ENCODE peak calls at places on chromosomes 7 and 10, in six cellular contexts. L is HT-29; F is SK-MEL-5; P is activated CD4-positive, alpha-beta memory T cell treated with anti-CD3 and anti-CD28 coated beads, Interleukin-2, amount 10 ng/mL, durations not matched to agents 7 days and 5 days; H is T-helper 17 cell; R is NCI-H1092. A is an unnamed sample.

GRCh38 chr7:18685961-18686360 is 190.4 kb downstream of the HDAC9 start:
- DNase-seq in L (no peak), F (no peak), P (no peak), H (no peak), R (no peak), A (no peak)

GRCh38 chr10:30967654-30968421 is 63.8 kb downstream of the ZNF438 start:
- DNase-seq in L (no peak), F (peak), P (no peak), H (no peak), R (no peak), A (no peak)

GRCh38 chr10:53836638-53837037 is 964.4 kb downstream of the PCDH15 start:
- DNase-seq in L (no peak), F (no peak), P (no peak), H (no peak), R (no peak), A (no peak)

GRCh38 chr7:47796347-47796746 is 151.9 kb downstream of the PKD1L1 start:
- DNase-seq in L (no peak), F (no peak), P (no peak), H (no peak), R (no peak), A (no peak)

GRCh38 chr10:70715853-70716795 is 43.8 kb downstream of the ADAMTS14 start:
- DNase-seq in L (peak), F (no peak), P (peak), H (no peak), R (peak), A (no peak)

GRCh38 chr7:1312098-1313070 is 79.7 kb downstream of the UNCX start:
- DNase-seq in L (no peak), F (no peak), P (no peak), H (no peak), R (no peak), A (no peak)

GRCh38 chr7:44087914-44088838 is 5.8 kb upstream of the POLM start:
- DNase-seq in L (no peak), F (peak), P (no peak), H (no peak), R (no peak), A (no peak)

GRCh38 chr7:116211006-116211912 is 920 bp downstream of the TES start:
- DNase-seq in L (peak), F (peak), P (peak), H (peak), R (peak), A (peak)

GRCh38 chr7:101666751-101667150 is 37.7 kb upstream of the MYL10 start:
- DNase-seq in L (no peak), F (no peak), P (no peak), H (no peak), R (no peak), A (no peak)

GRCh38 chr10:12068467-12069269 is at the start of gene DHTKD1:
- DNase-seq in L (peak), F (peak), P (peak), H (peak), R (peak), A (peak)

GRCh38 chr7:64308019-64308275 is 5.8 kb upstream of the ZNF736 start:
- DNase-seq in L (no peak), F (no peak), P (no peak), H (no peak), R (no peak), A (no peak)

GRCh38 chr10:19998482-19998881 is 182.2 kb downstream of the PLXDC2 start:
- DNase-seq in L (no peak), F (no peak), P (no peak), H (no peak), R (no peak), A (no peak)

GRCh38 chr10:48470115-48470892 is 134.6 kb downstream of the ARHGAP22 start:
- DNase-seq in L (no peak), F (no peak), P (no peak), H (no peak), R (no peak), A (peak)

GRCh38 chr7:70383947-70384475 is 747.9 kb upstream of the GALNT17 start:
- DNase-seq in L (no peak), F (no peak), P (no peak), H (no peak), R (no peak), A (no peak)

GRCh38 chr10:46516660-46517416 is 39.6 kb downstream of the GPRIN2 start:
- DNase-seq in L (no peak), F (no peak), P (no peak), H (no peak), R (no peak), A (peak)

GRCh38 chr10:47253651-47254375 is 46.2 kb upstream of the GDF10 start:
- DNase-seq in L (no peak), F (no peak), P (no peak), H (no peak), R (no peak), A (no peak)

GRCh38 chr10:100803481-100803880 is 58.1 kb downstream of the PAX2 start:
- DNase-seq in L (no peak), F (no peak), P (no peak), H (no peak), R (no peak), A (no peak)

GRCh38 chr7:50663396-50664102 is 98.3 kb upstream of the DDC start:
- DNase-seq in L (no peak), F (no peak), P (peak), H (no peak), R (no peak), A (no peak)

GRCh38 chr7:16741676-16742075 is 11.9 kb upstream of the TSPAN13 start:
- DNase-seq in L (no peak), F (no peak), P (no peak), H (no peak), R (no peak), A (no peak)

GRCh38 chr10:124493191-124493936 is 31.7 kb downstream of the LHPP start:
- DNase-seq in L (no peak), F (no peak), P (no peak), H (no peak), R (peak), A (no peak)

GRCh38 chr10:120953897-120954296 is 102.7 kb downstream of the WDR11 start:
- DNase-seq in L (no peak), F (no peak), P (no peak), H (no peak), R (no peak), A (no peak)

GRCh38 chr10:4501306-4501705 is 324.7 kb upstream of the AKR1E2 start:
- DNase-seq in L (peak), F (no peak), P (no peak), H (no peak), R (no peak), A (no peak)

GRCh38 chr7:2030475-2031456 is 202.0 kb downstream of the MAD1L1 start:
- DNase-seq in L (no peak), F (no peak), P (no peak), H (no peak), R (no peak), A (peak)

GRCh38 chr10:92849234-92849525 is 860 bp downstream of the EXOC6 start:
- DNase-seq in L (peak), F (no peak), P (no peak), H (no peak), R (no peak), A (no peak)

GRCh38 chr7:81803267-81803666 is 33.4 kb upstream of the HGF start:
- DNase-seq in L (no peak), F (no peak), P (no peak), H (no peak), R (no peak), A (no peak)

GRCh38 chr10:104333037-104333727 is 5.1 kb downstream of the ITPRIP start:
- DNase-seq in L (no peak), F (no peak), P (peak), H (no peak), R (no peak), A (peak)

GRCh38 chr10:80168679-80169380 is 36.3 kb downstream of the PLAC9 start:
- DNase-seq in L (no peak), F (peak), P (peak), H (no peak), R (no peak), A (peak)

GRCh38 chr10:14681305-14681704 is 93.4 kb downstream of the FAM107B start:
- DNase-seq in L (no peak), F (no peak), P (no peak), H (no peak), R (no peak), A (no peak)

GRCh38 chr7:3309140-3309539 is 8.1 kb downstream of the SDK1 start:
- DNase-seq in L (no peak), F (peak), P (no peak), H (no peak), R (no peak), A (no peak)

GRCh38 chr10:96473866-96474265 is 39.9 kb downstream of the TLL2 start:
- DNase-seq in L (no peak), F (no peak), P (no peak), H (no peak), R (no peak), A (no peak)

GRCh38 chr10:100637785-100638184 is 102.0 kb downstream of the HIF1AN start:
- DNase-seq in L (peak), F (peak), P (no peak), H (no peak), R (no peak), A (no peak)

GRCh38 chr10:79399242-79399831 is 46.1 kb downstream of the ZCCHC24 start:
- DNase-seq in L (peak), F (peak), P (no peak), H (no peak), R (no peak), A (no peak)

GRCh38 chr7:30252885-30253795 is 31.3 kb upstream of the ZNRF2 start:
- DNase-seq in L (peak), F (peak), P (no peak), H (no peak), R (peak), A (no peak)

GRCh38 chr7:30321089-30321991 is 36.9 kb downstream of the ZNRF2 start:
- DNase-seq in L (no peak), F (peak), P (no peak), H (no peak), R (no peak), A (no peak)

GRCh38 chr10:99914236-99914635 is 95.5 kb downstream of the DNMBP start:
- DNase-seq in L (no peak), F (no peak), P (no peak), H (no peak), R (no peak), A (no peak)

GRCh38 chr10:109891105-109891504 is 32.2 kb downstream of the XPNPEP1 start:
- DNase-seq in L (no peak), F (no peak), P (no peak), H (no peak), R (no peak), A (no peak)

GRCh38 chr10:48777056-48777455 is 92.4 kb downstream of the WDFY4 start:
- DNase-seq in L (no peak), F (no peak), P (no peak), H (no peak), R (no peak), A (no peak)

GRCh38 chr10:27223964-27224363 is 16.6 kb downstream of the ACBD5 start:
- DNase-seq in L (peak), F (peak), P (peak), H (peak), R (no peak), A (peak)